ENCODE peak calls at places on chromosome 15, in six cellular contexts. One of them, this sample, is unnamed.

GRCh38 chr15:75198560-75199346 is 2.9 kb upstream of the C15orf39 start:
- DNase-seq in adrenal gland: no peak
- DNase-seq in effector CD4-positive, alpha-beta T cell: no peak
- DNase-seq in SW 1271: peak; percentile 36
- DNase-seq in fibroblast of pulmonary artery: peak; percentile 42
- DNase-seq in astrocyte of the spinal cord: peak; percentile 31
- DNase-seq in this sample: no peak

GRCh38 chr15:71748327-71748726 is 62.0 kb upstream of the NR2E3 start:
- DNase-seq in adrenal gland: no peak
- DNase-seq in effector CD4-positive, alpha-beta T cell: no peak
- DNase-seq in SW 1271: no peak
- DNase-seq in fibroblast of pulmonary artery: no peak
- DNase-seq in astrocyte of the spinal cord: peak; percentile 86
- DNase-seq in this sample: no peak

GRCh38 chr15:91110407-91110806 is 10.3 kb downstream of the SV2B start:
- DNase-seq in adrenal gland: no peak
- DNase-seq in effector CD4-positive, alpha-beta T cell: no peak
- DNase-seq in SW 1271: no peak
- DNase-seq in fibroblast of pulmonary artery: no peak
- DNase-seq in astrocyte of the spinal cord: no peak
- DNase-seq in this sample: no peak

GRCh38 chr15:91627473-91628309 is 225.8 kb upstream of the SLCO3A1 start:
- DNase-seq in adrenal gland: peak; percentile 82
- DNase-seq in effector CD4-positive, alpha-beta T cell: no peak
- DNase-seq in SW 1271: no peak
- DNase-seq in fibroblast of pulmonary artery: no peak
- DNase-seq in astrocyte of the spinal cord: peak; percentile 68
- DNase-seq in this sample: peak; percentile 79

GRCh38 chr15:85685366-85685765 is 109.4 kb downstream of the KLHL25 start:
- DNase-seq in adrenal gland: no peak
- DNase-seq in effector CD4-positive, alpha-beta T cell: no peak
- DNase-seq in SW 1271: no peak
- DNase-seq in fibroblast of pulmonary artery: no peak
- DNase-seq in astrocyte of the spinal cord: no peak
- DNase-seq in this sample: no peak

GRCh38 chr15:74723754-74724334 is 1.5 kb downstream of the CYP1A1 start:
- DNase-seq in adrenal gland: no peak
- DNase-seq in effector CD4-positive, alpha-beta T cell: no peak
- DNase-seq in SW 1271: peak; percentile 86
- DNase-seq in fibroblast of pulmonary artery: peak; percentile 64
- DNase-seq in astrocyte of the spinal cord: peak; percentile 54
- DNase-seq in this sample: no peak

GRCh38 chr15:63846022-63846544 is 12.3 kb upstream of the HERC1 start:
- DNase-seq in adrenal gland: no peak
- DNase-seq in effector CD4-positive, alpha-beta T cell: no peak
- DNase-seq in SW 1271: no peak
- DNase-seq in fibroblast of pulmonary artery: no peak
- DNase-seq in astrocyte of the spinal cord: no peak
- DNase-seq in this sample: no peak

GRCh38 chr15:65336369-65336766 is 31.9 kb downstream of the RNU5B-1 start:
- DNase-seq in adrenal gland: no peak
- DNase-seq in effector CD4-positive, alpha-beta T cell: no peak
- DNase-seq in SW 1271: no peak
- DNase-seq in fibroblast of pulmonary artery: no peak
- DNase-seq in astrocyte of the spinal cord: no peak
- DNase-seq in this sample: no peak

GRCh38 chr15:80070840-80071239 is 11.4 kb downstream of the ZFAND6 start:
- DNase-seq in adrenal gland: no peak
- DNase-seq in effector CD4-positive, alpha-beta T cell: no peak
- DNase-seq in SW 1271: no peak
- DNase-seq in fibroblast of pulmonary artery: peak; percentile 61
- DNase-seq in astrocyte of the spinal cord: peak; percentile 43
- DNase-seq in this sample: no peak

GRCh38 chr15:47750030-47750739 is 32.9 kb downstream of the SEMA6D start:
- DNase-seq in adrenal gland: no peak
- DNase-seq in effector CD4-positive, alpha-beta T cell: no peak
- DNase-seq in SW 1271: peak; percentile 59
- DNase-seq in fibroblast of pulmonary artery: peak; percentile 67
- DNase-seq in astrocyte of the spinal cord: peak; percentile 82
- DNase-seq in this sample: no peak

GRCh38 chr15:66932634-66933024 is 132.8 kb upstream of the SMAD3 start:
- DNase-seq in adrenal gland: peak; percentile 7
- DNase-seq in effector CD4-positive, alpha-beta T cell: no peak
- DNase-seq in SW 1271: no peak
- DNase-seq in fibroblast of pulmonary artery: no peak
- DNase-seq in astrocyte of the spinal cord: no peak
- DNase-seq in this sample: no peak

GRCh38 chr15:24054547-24055245 is 367.6 kb upstream of the NDN start:
- DNase-seq in adrenal gland: no peak
- DNase-seq in effector CD4-positive, alpha-beta T cell: no peak
- DNase-seq in SW 1271: no peak
- DNase-seq in fibroblast of pulmonary artery: no peak
- DNase-seq in astrocyte of the spinal cord: peak; percentile 8
- DNase-seq in this sample: no peak

GRCh38 chr15:65266469-65266868 is 20.2 kb downstream of the PARP16 start:
- DNase-seq in adrenal gland: no peak
- DNase-seq in effector CD4-positive, alpha-beta T cell: no peak
- DNase-seq in SW 1271: no peak
- DNase-seq in fibroblast of pulmonary artery: no peak
- DNase-seq in astrocyte of the spinal cord: no peak
- DNase-seq in this sample: no peak

GRCh38 chr15:69225355-69226027 is 65.1 kb downstream of the GLCE start:
- DNase-seq in adrenal gland: no peak
- DNase-seq in effector CD4-positive, alpha-beta T cell: no peak
- DNase-seq in SW 1271: peak; percentile 25
- DNase-seq in fibroblast of pulmonary artery: peak; percentile 72
- DNase-seq in astrocyte of the spinal cord: peak; percentile 58
- DNase-seq in this sample: no peak

GRCh38 chr15:90064931-90065681 is 37.2 kb downstream of the IDH2 start:
- DNase-seq in adrenal gland: peak; percentile 58
- DNase-seq in effector CD4-positive, alpha-beta T cell: no peak
- DNase-seq in SW 1271: no peak
- DNase-seq in fibroblast of pulmonary artery: no peak
- DNase-seq in astrocyte of the spinal cord: no peak
- DNase-seq in this sample: peak; percentile 83

GRCh38 chr15:96270581-96271172 is 59.8 kb upstream of the NR2F2 start:
- DNase-seq in adrenal gland: no peak
- DNase-seq in effector CD4-positive, alpha-beta T cell: no peak
- DNase-seq in SW 1271: no peak
- DNase-seq in fibroblast of pulmonary artery: peak; percentile 56
- DNase-seq in astrocyte of the spinal cord: peak; percentile 24
- DNase-seq in this sample: no peak

GRCh38 chr15:68051109-68051508 is 3.0 kb upstream of the PIAS1 start:
- DNase-seq in adrenal gland: no peak
- DNase-seq in effector CD4-positive, alpha-beta T cell: no peak
- DNase-seq in SW 1271: no peak
- DNase-seq in fibroblast of pulmonary artery: no peak
- DNase-seq in astrocyte of the spinal cord: no peak
- DNase-seq in this sample: no peak

GRCh38 chr15:81612631-81613030 is 238.6 kb upstream of the TMC3 start:
- DNase-seq in adrenal gland: no peak
- DNase-seq in effector CD4-positive, alpha-beta T cell: no peak
- DNase-seq in SW 1271: no peak
- DNase-seq in fibroblast of pulmonary artery: no peak
- DNase-seq in astrocyte of the spinal cord: no peak
- DNase-seq in this sample: no peak

GRCh38 chr15:69316281-69316680 is 17.6 kb downstream of the PAQR5 start:
- DNase-seq in adrenal gland: no peak
- DNase-seq in effector CD4-positive, alpha-beta T cell: no peak
- DNase-seq in SW 1271: no peak
- DNase-seq in fibroblast of pulmonary artery: no peak
- DNase-seq in astrocyte of the spinal cord: no peak
- DNase-seq in this sample: no peak

GRCh38 chr15:70267879-70268278 is 170.2 kb upstream of the TLE3 start:
- DNase-seq in adrenal gland: no peak
- DNase-seq in effector CD4-positive, alpha-beta T cell: no peak
- DNase-seq in SW 1271: no peak
- DNase-seq in fibroblast of pulmonary artery: peak; percentile 52
- DNase-seq in astrocyte of the spinal cord: peak; percentile 25
- DNase-seq in this sample: no peak

GRCh38 chr15:59191855-59192237 is 14.8 kb upstream of the LDHAL6B start:
- DNase-seq in adrenal gland: no peak
- DNase-seq in effector CD4-positive, alpha-beta T cell: no peak
- DNase-seq in SW 1271: no peak
- DNase-seq in fibroblast of pulmonary artery: peak; percentile 83
- DNase-seq in astrocyte of the spinal cord: peak; percentile 83
- DNase-seq in this sample: no peak

GRCh38 chr15:48493084-48493762 is 152.3 kb downstream of the FBN1 start:
- DNase-seq in adrenal gland: peak; percentile 20
- DNase-seq in effector CD4-positive, alpha-beta T cell: no peak
- DNase-seq in SW 1271: no peak
- DNase-seq in fibroblast of pulmonary artery: peak; percentile 84
- DNase-seq in astrocyte of the spinal cord: peak; percentile 94
- DNase-seq in this sample: no peak

GRCh38 chr15:98854496-98854895 is 153.1 kb downstream of the PGPEP1L start:
- DNase-seq in adrenal gland: peak; percentile 43
- DNase-seq in effector CD4-positive, alpha-beta T cell: no peak
- DNase-seq in SW 1271: no peak
- DNase-seq in fibroblast of pulmonary artery: no peak
- DNase-seq in astrocyte of the spinal cord: no peak
- DNase-seq in this sample: no peak

GRCh38 chr15:75687486-75688277 is 25.0 kb downstream of the CSPG4 start:
- DNase-seq in adrenal gland: no peak
- DNase-seq in effector CD4-positive, alpha-beta T cell: no peak
- DNase-seq in SW 1271: no peak
- DNase-seq in fibroblast of pulmonary artery: no peak
- DNase-seq in astrocyte of the spinal cord: no peak
- DNase-seq in this sample: no peak